ENCODE peak calls at places on chromosomes 7 and 10, in ten cellular contexts. L, F, B, M, P, Q, H, I, K and J are unnamed samples.

GRCh38 chr7:117138943-117139690 is 183.7 kb downstream of the WNT2 start:
- DNase-seq in L (no peak), F (no peak), B (no peak), M (no peak), P (no peak), Q (no peak), H (no peak), I (no peak), K (no peak), J (no peak)

GRCh38 chr10:12615296-12616220 is 266.2 kb downstream of the CAMK1D start:
- DNase-seq in L (no peak), F (no peak), B (no peak), M (no peak), P (no peak), Q (no peak), H (no peak), I (no peak), K (no peak), J (no peak)

GRCh38 chr7:5780801-5781496 is 514 bp downstream of the RNF216 start:
- DNase-seq in L (peak), F (no peak), B (peak), M (peak), P (peak), Q (peak), H (peak), I (peak), K (peak), J (no peak)

GRCh38 chr7:27405780-27406179 is 163.2 kb downstream of the EVX1 start:
- DNase-seq in L (no peak), F (no peak), B (no peak), M (no peak), P (no peak), Q (no peak), H (no peak), I (no peak), K (no peak), J (no peak)

GRCh38 chr7:130896898-130897514 is 163.0 kb upstream of the KLF14 start:
- DNase-seq in L (peak), F (no peak), B (peak), M (peak), P (peak), Q (peak), H (peak), I (peak), K (peak), J (peak)

GRCh38 chr10:29554660-29555059 is 80.1 kb downstream of the SVIL start:
- DNase-seq in L (peak), F (no peak), B (no peak), M (no peak), P (no peak), Q (no peak), H (peak), I (no peak), K (no peak), J (no peak)

GRCh38 chr7:71404701-71405345 is 272.9 kb downstream of the GALNT17 start:
- DNase-seq in L (no peak), F (no peak), B (no peak), M (no peak), P (no peak), Q (no peak), H (no peak), I (no peak), K (no peak), J (no peak)

GRCh38 chr7:158206341-158206740 is 381.3 kb downstream of the PTPRN2 start:
- DNase-seq in L (no peak), F (no peak), B (no peak), M (no peak), P (no peak), Q (no peak), H (no peak), I (no peak), K (no peak), J (no peak)

GRCh38 chr7:80480566-80480965 is 31.3 kb downstream of the GNAT3 start:
- DNase-seq in L (peak), F (no peak), B (no peak), M (no peak), P (no peak), Q (no peak), H (no peak), I (no peak), K (no peak), J (no peak)

GRCh38 chr10:63273575-63273974 is 140.4 kb downstream of the NRBF2 start:
- DNase-seq in L (no peak), F (no peak), B (no peak), M (no peak), P (no peak), Q (peak), H (no peak), I (peak), K (no peak), J (no peak)

GRCh38 chr10:133403359-133403758 is 9.4 kb downstream of the MTG1 start:
- DNase-seq in L (no peak), F (no peak), B (no peak), M (no peak), P (no peak), Q (no peak), H (no peak), I (no peak), K (no peak), J (no peak)

GRCh38 chr7:26198133-26198780 is 2.3 kb downstream of the HNRNPA2B1 start:
- DNase-seq in L (no peak), F (no peak), B (no peak), M (no peak), P (no peak), Q (peak), H (no peak), I (peak), K (no peak), J (no peak)

GRCh38 chr10:119667562-119668328 is 16.6 kb downstream of the BAG3 start:
- DNase-seq in L (peak), F (no peak), B (peak), M (peak), P (no peak), Q (peak), H (peak), I (no peak), K (no peak), J (no peak)

GRCh38 chr10:122462533-122463465 is 1.4 kb downstream of the HTRA1 start:
- DNase-seq in L (no peak), F (no peak), B (peak), M (no peak), P (no peak), Q (peak), H (peak), I (no peak), K (no peak), J (no peak)

GRCh38 chr7:100200693-100201092 is 19.1 kb upstream of the PVRIG start:
- DNase-seq in L (no peak), F (no peak), B (no peak), M (no peak), P (no peak), Q (no peak), H (no peak), I (no peak), K (no peak), J (no peak)

GRCh38 chr7:27164381-27165088 is 802 bp downstream of the HOXA9 start:
- DNase-seq in L (no peak), F (no peak), B (no peak), M (peak), P (peak), Q (no peak), H (no peak), I (peak), K (no peak), J (no peak)

GRCh38 chr7:1641661-1642260 is 28.3 kb upstream of the ELFN1 start:
- DNase-seq in L (no peak), F (no peak), B (no peak), M (no peak), P (no peak), Q (no peak), H (no peak), I (no peak), K (no peak), J (no peak)

GRCh38 chr7:101362334-101363195 is at the start of gene COL26A1:
- DNase-seq in L (no peak), F (no peak), B (peak), M (peak), P (peak), Q (peak), H (no peak), I (peak), K (no peak), J (no peak)

GRCh38 chr10:33484787-33485186 is 150.3 kb upstream of the NRP1 start:
- DNase-seq in L (no peak), F (no peak), B (no peak), M (no peak), P (no peak), Q (peak), H (no peak), I (no peak), K (no peak), J (no peak)

GRCh38 chr7:156832195-156832877 is 60.6 kb downstream of the LMBR1 start:
- DNase-seq in L (no peak), F (peak), B (no peak), M (no peak), P (no peak), Q (no peak), H (no peak), I (peak), K (no peak), J (no peak)

GRCh38 chr10:97689637-97690036 is 2.6 kb upstream of the AVPI1 start:
- DNase-seq in L (peak), F (peak), B (peak), M (no peak), P (no peak), Q (peak), H (peak), I (peak), K (no peak), J (no peak)

GRCh38 chr7:7323921-7324320 is 141.6 kb downstream of the C1GALT1 start:
- DNase-seq in L (no peak), F (no peak), B (no peak), M (no peak), P (no peak), Q (no peak), H (no peak), I (no peak), K (no peak), J (no peak)

GRCh38 chr10:67772894-67773511 is 65.0 kb downstream of the DNAJC12 start:
- DNase-seq in L (peak), F (peak), B (no peak), M (no peak), P (no peak), Q (no peak), H (peak), I (peak), K (no peak), J (no peak)

GRCh38 chr10:43983405-43983804 is 334.7 kb upstream of the ZNF32 start:
- DNase-seq in L (no peak), F (no peak), B (no peak), M (no peak), P (no peak), Q (no peak), H (no peak), I (no peak), K (no peak), J (no peak)

GRCh38 chr10:71735709-71736569 is 16.4 kb upstream of the C10orf105 start:
- DNase-seq in L (no peak), F (no peak), B (peak), M (no peak), P (no peak), Q (no peak), H (no peak), I (no peak), K (peak), J (no peak)

GRCh38 chr7:72504057-72504456 is 91.9 kb upstream of the CALN1 start:
- DNase-seq in L (no peak), F (no peak), B (no peak), M (no peak), P (no peak), Q (no peak), H (no peak), I (no peak), K (no peak), J (no peak)